ENCODE peak calls at places on chromosomes 7 and 10, in five cellular contexts. I is astrocyte, X is testis, W is dorsolateral prefrontal cortex, F is lower leg skin. B is an unnamed sample.

GRCh38 chr10:98262571-98262970 is 5.4 kb downstream of the LOXL4 start:
- DNase-seq in I (no peak), X (peak; percentile 75), W (no peak), F (peak; percentile 87), B (no peak)

GRCh38 chr10:87961314-87961713 is 97.9 kb downstream of the PTEN start:
- DNase-seq in I (peak; percentile 86), X (no peak), W (no peak), F (no peak), B (peak; percentile 38)

GRCh38 chr10:79093658-79094411 is 25.1 kb downstream of the ZMIZ1 start:
- DNase-seq in I (peak; percentile 70), X (peak; percentile 43), W (no peak), F (peak; percentile 92), B (no peak)

GRCh38 chr10:42888504-42889095 is 106.0 kb downstream of the BMS1 start:
- DNase-seq in I (no peak), X (peak; percentile 61), W (no peak), F (peak; percentile 62), B (no peak)

GRCh38 chr10:97224483-97225435 is 39.0 kb upstream of the SLIT1 start:
- DNase-seq in I (peak; percentile 2), X (no peak), W (no peak), F (no peak), B (no peak)

GRCh38 chr10:30804478-30805055 is 175.0 kb upstream of the LYZL2 start:
- DNase-seq in I (peak; percentile 54), X (no peak), W (no peak), F (no peak), B (no peak)

GRCh38 chr10:63703113-63703670 is 182.0 kb downstream of the REEP3 start:
- DNase-seq in I (no peak), X (no peak), W (no peak), F (no peak), B (no peak)

GRCh38 chr10:2356670-2357069 is 619.3 kb upstream of the ADARB2 start:
- DNase-seq in I (no peak), X (no peak), W (no peak), F (no peak), B (no peak)

GRCh38 chr10:70834448-70835151 is 18.9 kb downstream of the SGPL1 start:
- DNase-seq in I (no peak), X (no peak), W (no peak), F (no peak), B (no peak)

GRCh38 chr10:131653550-131654470 is 247.0 kb upstream of the PPP2R2D start:
- DNase-seq in I (no peak), X (peak; percentile 5), W (no peak), F (peak; percentile 68), B (no peak)

GRCh38 chr10:96765406-96766240 is 45.3 kb upstream of the PIK3AP1 start:
- DNase-seq in I (peak; percentile 31), X (peak; percentile 79), W (no peak), F (peak; percentile 89), B (no peak)

GRCh38 chr7:44761207-44762161 is 12.8 kb downstream of the ZMIZ2 start:
- DNase-seq in I (no peak), X (peak; percentile 51), W (no peak), F (no peak), B (no peak)

GRCh38 chr7:7188091-7188490 is 5.7 kb downstream of the C1GALT1 start:
- DNase-seq in I (no peak), X (no peak), W (no peak), F (no peak), B (no peak)

DNA sequence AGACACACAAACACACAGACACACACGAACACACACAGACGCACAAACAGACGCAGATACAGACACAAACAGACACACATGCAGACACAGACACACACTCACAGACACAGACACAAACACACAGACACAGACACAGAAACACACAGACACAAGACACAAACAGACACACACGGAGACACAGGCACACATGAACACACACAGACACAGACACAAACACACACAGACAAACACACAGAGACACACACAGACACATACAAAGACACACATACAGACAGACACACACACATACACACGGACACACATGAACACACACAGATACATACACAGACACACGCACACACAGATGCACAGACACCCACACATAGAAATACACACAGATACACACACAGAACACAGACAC is 434.9 kb downstream of the DNAJB6 start:
- DNase-seq in I (no peak), X (no peak), W (no peak), F (no peak), B (no peak)
- H3K4me3 ChIP-seq in I (no peak overlapping the region), X (no peak overlapping the region), W (no peak overlapping the region), F (no peak overlapping the region), B (no peak overlapping the region)

DNA sequence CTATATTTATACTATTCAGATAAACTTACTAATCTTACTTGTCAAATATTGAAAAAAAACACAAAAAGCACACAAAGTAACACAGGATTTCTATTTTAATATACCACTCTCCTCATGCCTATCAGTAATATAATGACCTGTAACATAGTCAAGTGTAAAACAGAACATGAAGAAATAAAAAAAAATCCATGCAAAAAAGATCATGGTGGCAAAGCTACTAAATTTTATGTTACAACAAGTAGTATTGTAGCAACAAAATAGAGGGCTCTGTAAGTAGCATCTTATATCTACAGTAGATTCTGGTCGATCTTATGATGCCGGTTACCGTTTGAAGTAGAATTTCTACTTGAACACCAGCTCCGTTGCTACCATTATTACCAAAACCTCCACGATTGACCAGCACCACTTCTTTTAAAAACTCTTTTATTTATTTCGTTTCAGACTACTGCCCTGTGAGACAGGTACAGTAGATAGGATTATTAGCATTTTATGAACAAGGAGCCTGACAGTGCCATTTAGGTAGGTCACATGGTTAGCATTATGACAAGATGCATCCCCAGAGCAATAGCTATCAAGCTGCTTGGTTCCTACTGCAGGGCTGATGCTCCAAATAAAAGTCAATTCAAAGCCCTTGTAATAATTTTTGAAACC is 2.1 kb downstream of the CPED1 start:
- DNase-seq in I (no peak), X (no peak), W (no peak), F (no peak), B (no peak)
- H3K4me3 ChIP-seq in I (peak overlapping the region; percentile 43), X (peak overlapping the region; percentile 43), W (peak overlapping the region; percentile 39), F (peak overlapping the region; percentile 13), B (peak overlapping the region; percentile 53)

DNA sequence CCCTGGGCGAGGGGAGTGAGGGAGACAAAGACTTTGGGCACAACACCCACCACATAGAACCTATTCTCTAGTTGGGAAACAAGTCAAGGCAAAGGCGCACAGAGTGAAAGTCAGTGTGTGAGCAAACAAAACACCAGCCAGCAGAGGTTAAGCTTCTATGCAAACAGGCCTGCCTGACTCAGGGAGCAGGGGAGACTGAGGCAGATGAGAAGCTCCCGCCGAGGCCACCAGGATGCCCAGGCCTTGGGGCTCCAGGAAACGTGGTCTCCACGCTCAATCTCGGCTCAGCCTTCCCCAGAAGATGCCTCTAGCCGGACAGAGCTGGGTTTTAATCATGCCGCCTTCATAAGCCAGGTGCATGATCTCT is 74.1 kb upstream of the KCNMA1 start:
- DNase-seq in I (no peak), X (no peak), W (no peak), F (no peak), B (no peak)
- H3K4me3 ChIP-seq in I (no peak overlapping the region), X (no peak overlapping the region), W (no peak overlapping the region), F (no peak overlapping the region), B (no peak overlapping the region)

GRCh38 chr7:128115326-128115820 is 84.1 kb upstream of the LRRC4 start:
- DNase-seq in I (no peak), X (no peak), W (no peak), F (peak; percentile 73), B (no peak)

GRCh38 chr7:128112018-128112780 is 81.0 kb upstream of the LRRC4 start:
- DNase-seq in I (no peak), X (no peak), W (no peak), F (no peak), B (no peak)

GRCh38 chr7:128112781-128113221 is 81.6 kb upstream of the LRRC4 start:
- DNase-seq in I (no peak), X (no peak), W (peak; percentile 72), F (no peak), B (no peak)

GRCh38 chr7:128114806-128115205 is 83.6 kb upstream of the LRRC4 start:
- DNase-seq in I (no peak), X (no peak), W (no peak), F (peak; percentile 42), B (no peak)

DNA sequence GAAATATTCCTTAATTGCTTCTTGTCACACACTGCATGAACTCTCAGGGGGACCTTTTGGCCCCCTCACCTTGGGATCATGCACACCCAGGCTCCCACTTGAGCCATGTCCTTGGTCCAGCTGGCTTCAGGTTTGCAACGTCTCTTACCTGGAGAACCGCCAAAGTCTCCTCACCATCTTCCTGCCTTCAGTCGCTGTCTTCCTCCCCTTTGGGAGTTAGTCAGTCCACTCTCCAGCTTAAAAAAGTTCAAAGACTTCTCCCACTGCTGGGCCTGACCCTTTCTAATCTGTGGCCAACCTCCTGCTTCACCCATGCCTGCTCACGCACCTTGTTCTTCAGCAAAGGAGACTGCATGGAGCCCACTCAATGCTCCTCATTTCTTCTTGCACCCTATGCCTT is 82.6 kb upstream of the LRRC4 start:
- DNase-seq in I (no peak), X (no peak), W (no peak), F (peak; percentile 65), B (no peak)
- H3K4me3 ChIP-seq in I (no peak overlapping the region), X (no peak overlapping the region), W (no peak overlapping the region), F (no peak overlapping the region), B (no peak overlapping the region)

GRCh38 chr7:46603780-46604725 is 683.0 kb upstream of the IGFBP3 start:
- DNase-seq in I (peak; percentile 20), X (peak; percentile 90), W (no peak), F (peak; percentile 97), B (peak; percentile 92)
- H3K4me3 ChIP-seq in I (no peak overlapping the region), X (no peak overlapping the region), W (no peak overlapping the region), F (no peak overlapping the region), B (no peak overlapping the region)

DNA sequence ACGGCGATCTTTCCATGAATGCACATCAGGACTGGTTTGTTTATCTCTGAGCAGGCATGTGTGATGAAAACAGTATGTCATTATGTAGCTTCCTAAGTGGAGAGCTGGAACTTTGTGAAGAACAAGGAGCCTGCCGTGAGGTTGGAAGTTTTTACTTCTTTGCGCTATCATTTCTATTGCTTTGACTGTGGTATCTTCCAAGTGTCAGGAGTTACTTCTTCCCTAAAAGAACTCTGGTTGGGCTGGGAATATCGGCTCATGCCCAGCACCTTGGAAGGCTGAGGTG is 167.4 kb upstream of the AHR start:
- DNase-seq in I (peak; percentile 47), X (no peak), W (no peak), F (no peak), B (no peak)
- H3K4me3 ChIP-seq in I (no peak overlapping the region), X (no peak overlapping the region), W (peak overlapping the region; percentile 1), F (no peak overlapping the region), B (no peak overlapping the region)

GRCh38 chr7:75715864-75716263 is 22.9 kb downstream of the HIP1 start:
- DNase-seq in I (no peak), X (no peak), W (no peak), F (no peak), B (no peak)

GRCh38 chr7:75711634-75712494 is 26.9 kb downstream of the HIP1 start:
- DNase-seq in I (peak; percentile 74), X (no peak), W (no peak), F (no peak), B (no peak)

GRCh38 chr7:75712517-75713361 is 26.0 kb downstream of the HIP1 start:
- DNase-seq in I (no peak), X (no peak), W (no peak), F (no peak), B (no peak)

GRCh38 chr7:75711076-75711475 is 27.7 kb downstream of the HIP1 start:
- DNase-seq in I (no peak), X (no peak), W (no peak), F (no peak), B (no peak)
- H3K4me3 ChIP-seq in I (no peak overlapping the region), X (no peak overlapping the region), W (no peak overlapping the region), F (no peak overlapping the region), B (no peak overlapping the region)